ENCODE peak calls at places on chromosomes 3 and 15, in four cellular contexts. One of them, this sample, is unnamed. For H3K4me1 and H3K9me3, the result is how much of the 10 kb centered on the place peaks cover.

GRCh38 chr15:68700395-68701123 is 120.1 kb downstream of the ANP32A start:
- DNase-seq in esophagus muscularis mucosa: no peak
- DNase-seq in A549: no peak
- DNase-seq in psoas muscle: peak
- DNase-seq in this sample: no peak

GRCh38 chr15:70008697-70009285 is 88.9 kb downstream of the TLE3 start:
- DNase-seq in A549: no peak
- DNase-seq in esophagus muscularis mucosa: no peak
- DNase-seq in psoas muscle: no peak
- DNase-seq in this sample: no peak

GRCh38 chr3:48155122-48155521 is 33.1 kb downstream of the CDC25A start:
- DNase-seq in A549: peak
- DNase-seq in psoas muscle: no peak
- DNase-seq in esophagus muscularis mucosa: no peak
- DNase-seq in this sample: no peak

GRCh38 chr15:90865702-90866101 is 2.7 kb upstream of the FURIN start:
- DNase-seq in esophagus muscularis mucosa: no peak
- DNase-seq in A549: no peak
- DNase-seq in psoas muscle: no peak
- DNase-seq in this sample: no peak

GRCh38 chr3:29137601-29138000 is 143.3 kb upstream of the RBMS3 start:
- DNase-seq in A549: no peak
- DNase-seq in psoas muscle: no peak
- DNase-seq in esophagus muscularis mucosa: no peak
- DNase-seq in this sample: no peak

GRCh38 chr3:174397848-174398247 is 461.3 kb upstream of the NAALADL2 start:
- DNase-seq in A549: no peak
- DNase-seq in psoas muscle: no peak
- DNase-seq in esophagus muscularis mucosa: no peak
- DNase-seq in this sample: no peak

GRCh38 chr3:165544432-165544831 is 292.8 kb downstream of the BCHE start:
- DNase-seq in A549: no peak
- DNase-seq in esophagus muscularis mucosa: no peak
- DNase-seq in psoas muscle: no peak
- DNase-seq in this sample: no peak

GRCh38 chr15:76165951-76166350 is 106.2 kb downstream of the TMEM266 start:
- DNase-seq in A549: no peak
- DNase-seq in psoas muscle: no peak
- DNase-seq in esophagus muscularis mucosa: no peak
- DNase-seq in this sample: peak

GRCh38 chr3:151561878-151562277 is 101.0 kb upstream of the IGSF10 start:
- DNase-seq in psoas muscle: no peak
- DNase-seq in esophagus muscularis mucosa: no peak
- DNase-seq in A549: no peak
- DNase-seq in this sample: no peak

GRCh38 chr3:155560135-155560534 is 184.7 kb downstream of the PLCH1 start:
- DNase-seq in psoas muscle: no peak
- DNase-seq in esophagus muscularis mucosa: no peak
- DNase-seq in A549: no peak
- DNase-seq in this sample: no peak

GRCh38 chr15:64651573-64652260 is 123.7 kb downstream of the RBPMS2 start:
- DNase-seq in esophagus muscularis mucosa: no peak
- DNase-seq in psoas muscle: no peak
- DNase-seq in A549: no peak
- DNase-seq in this sample: no peak

GRCh38 chr3:40615110-40615915 is 90.6 kb downstream of the ZNF621 start:
- DNase-seq in psoas muscle: no peak
- DNase-seq in A549: no peak
- DNase-seq in esophagus muscularis mucosa: peak
- DNase-seq in this sample: no peak

GRCh38 chr3:171875923-171876412 is 32.8 kb downstream of the TMEM212 start:
- DNase-seq in esophagus muscularis mucosa: no peak
- DNase-seq in A549: no peak
- DNase-seq in psoas muscle: no peak
- DNase-seq in this sample: peak

GRCh38 chr3:82078246-82078645 is 316.8 kb upstream of the GBE1 start:
- DNase-seq in esophagus muscularis mucosa: no peak
- DNase-seq in psoas muscle: no peak
- DNase-seq in A549: no peak
- DNase-seq in this sample: no peak
- H3K4me1 ChIP-seq in esophagus muscularis mucosa: under half
- H3K4me1 ChIP-seq in psoas muscle: under half
- H3K4me1 ChIP-seq in A549: under half
- H3K4me1 ChIP-seq in this sample: under half

GRCh38 chr3:31402118-31402517 is 130.6 kb upstream of the STT3B start:
- DNase-seq in psoas muscle: no peak
- DNase-seq in esophagus muscularis mucosa: no peak
- DNase-seq in A549: no peak
- DNase-seq in this sample: no peak
- H3K27ac ChIP-seq in psoas muscle: no peak
- H3K27ac ChIP-seq in esophagus muscularis mucosa: no peak
- H3K27ac ChIP-seq in A549: no peak
- H3K27ac ChIP-seq in this sample: peak

GRCh38 chr3:123841476-123842238 is 42.5 kb downstream of the MYLK start:
- DNase-seq in A549: no peak
- DNase-seq in psoas muscle: no peak
- DNase-seq in esophagus muscularis mucosa: no peak
- DNase-seq in this sample: no peak
- H3K9me3 ChIP-seq in A549: under half
- H3K9me3 ChIP-seq in psoas muscle: under half
- H3K9me3 ChIP-seq in esophagus muscularis mucosa: under half
- H3K9me3 ChIP-seq in this sample: under half

DNA sequence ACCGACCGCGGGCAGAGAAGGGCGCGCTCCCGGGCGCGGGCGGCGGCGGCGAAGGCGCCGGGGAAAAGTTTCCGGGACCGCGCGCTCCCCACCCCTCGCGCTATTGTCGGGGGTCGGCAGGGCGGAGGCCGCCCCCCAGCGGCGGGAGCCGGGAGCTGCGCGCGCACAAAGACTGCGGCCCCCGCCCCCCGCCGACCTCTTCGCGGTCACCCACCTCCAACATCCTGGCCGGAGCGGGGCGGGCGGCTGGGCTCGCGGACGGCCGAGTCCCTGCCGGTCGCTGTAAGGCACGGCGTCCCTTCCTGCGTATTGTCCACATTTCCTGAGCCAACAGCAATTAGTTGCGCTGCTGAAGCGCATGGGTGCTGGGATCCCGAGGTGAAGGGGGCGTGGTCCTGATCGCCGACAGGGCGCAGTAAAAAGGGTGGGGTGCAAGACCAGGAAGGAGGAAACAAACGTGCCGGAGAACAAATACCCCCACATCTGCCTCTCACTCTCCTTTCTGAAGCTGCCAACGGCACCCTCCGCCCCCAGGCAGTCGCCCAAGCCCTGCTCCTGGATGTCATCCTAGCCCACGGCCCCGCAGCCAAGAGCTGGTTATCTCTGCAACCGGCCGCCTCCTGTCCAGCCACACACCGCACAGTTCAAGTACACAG is at the start of gene TMEM44:
- DNase-seq in psoas muscle: peak
- DNase-seq in A549: peak
- DNase-seq in esophagus muscularis mucosa: peak
- DNase-seq in this sample: peak
- H3K4me1 ChIP-seq in psoas muscle: under half
- H3K4me1 ChIP-seq in A549: under half
- H3K4me1 ChIP-seq in esophagus muscularis mucosa: under half
- H3K4me1 ChIP-seq in this sample: under half

GRCh38 chr15:67105065-67105951 is 39.9 kb downstream of the SMAD3 start:
- DNase-seq in psoas muscle: peak
- DNase-seq in A549: peak
- DNase-seq in esophagus muscularis mucosa: no peak
- DNase-seq in this sample: no peak
- H3K27ac ChIP-seq in psoas muscle: peak
- H3K27ac ChIP-seq in A549: peak
- H3K27ac ChIP-seq in esophagus muscularis mucosa: peak
- H3K27ac ChIP-seq in this sample: peak

DNA sequence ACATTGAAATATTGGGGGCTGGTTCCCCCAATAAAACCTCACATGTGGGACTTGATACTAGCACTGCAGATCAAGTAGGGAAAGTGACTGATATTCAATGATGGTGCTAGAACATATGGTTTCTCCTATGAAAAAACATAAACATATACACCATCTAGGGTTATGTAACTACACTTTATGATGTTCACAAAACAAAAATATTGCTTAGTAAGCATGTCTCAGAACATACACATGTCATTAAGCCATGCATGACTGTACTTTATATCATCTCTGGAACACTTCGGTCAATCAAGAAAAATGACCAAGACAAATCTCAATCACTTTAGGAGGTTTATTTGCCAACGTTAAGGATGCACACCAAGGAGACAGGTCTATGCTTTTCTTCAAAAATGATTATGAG is 57.4 kb downstream of the ZNF717 start:
- DNase-seq in psoas muscle: no peak
- DNase-seq in A549: no peak
- DNase-seq in esophagus muscularis mucosa: no peak
- DNase-seq in this sample: no peak
- H3K9me3 ChIP-seq in psoas muscle: half or more
- H3K9me3 ChIP-seq in A549: under half
- H3K9me3 ChIP-seq in esophagus muscularis mucosa: under half
- H3K9me3 ChIP-seq in this sample: half or more

GRCh38 chr3:56415672-56416071 is 52.6 kb downstream of the ERC2 start:
- DNase-seq in A549: no peak
- DNase-seq in psoas muscle: no peak
- DNase-seq in esophagus muscularis mucosa: no peak
- DNase-seq in this sample: no peak

GRCh38 chr3:56410576-56410975 is 57.7 kb downstream of the ERC2 start:
- DNase-seq in esophagus muscularis mucosa: no peak
- DNase-seq in A549: no peak
- DNase-seq in psoas muscle: no peak
- DNase-seq in this sample: no peak

GRCh38 chr3:56413911-56414310 is 54.4 kb downstream of the ERC2 start:
- DNase-seq in esophagus muscularis mucosa: no peak
- DNase-seq in A549: no peak
- DNase-seq in psoas muscle: no peak
- DNase-seq in this sample: no peak

GRCh38 chr3:56408761-56409196 is 59.5 kb downstream of the ERC2 start:
- DNase-seq in psoas muscle: no peak
- DNase-seq in A549: no peak
- DNase-seq in esophagus muscularis mucosa: no peak
- DNase-seq in this sample: peak

GRCh38 chr3:56411147-56411546 is 57.1 kb downstream of the ERC2 start:
- DNase-seq in esophagus muscularis mucosa: no peak
- DNase-seq in psoas muscle: no peak
- DNase-seq in A549: no peak
- DNase-seq in this sample: no peak
- H3K4me1 ChIP-seq in esophagus muscularis mucosa: under half
- H3K4me1 ChIP-seq in psoas muscle: under half
- H3K4me1 ChIP-seq in A549: under half
- H3K4me1 ChIP-seq in this sample: under half

DNA sequence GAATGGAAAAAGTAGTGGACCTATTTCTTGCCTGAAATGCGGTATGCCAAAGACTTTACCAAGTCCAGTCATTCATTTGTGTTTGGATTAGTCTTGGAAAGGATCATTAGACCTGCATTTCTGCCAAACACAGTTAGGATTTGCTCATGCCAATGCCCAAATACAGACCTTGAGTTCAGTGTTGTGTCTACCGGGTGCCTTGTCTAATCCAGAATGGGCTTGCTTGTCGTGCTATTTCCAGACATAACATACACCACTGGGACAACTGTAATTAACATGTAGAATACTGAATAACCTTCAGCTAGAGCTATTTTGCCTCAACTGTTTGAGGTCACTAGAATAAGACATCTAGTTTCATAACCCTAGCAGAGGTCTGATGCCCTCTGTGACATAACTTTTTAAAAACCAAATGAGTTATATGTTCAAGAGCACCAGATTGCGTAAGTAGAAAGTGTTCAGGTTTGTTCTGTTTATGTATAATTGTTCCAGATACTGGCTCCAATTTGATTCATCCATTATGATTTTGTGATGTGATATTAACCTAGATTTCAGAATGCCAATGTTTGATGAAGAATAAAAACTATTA is 145.3 kb upstream of the DPH6 start:
- DNase-seq in psoas muscle: no peak
- DNase-seq in A549: no peak
- DNase-seq in esophagus muscularis mucosa: no peak
- DNase-seq in this sample: no peak
- H3K27ac ChIP-seq in psoas muscle: peak
- H3K27ac ChIP-seq in A549: no peak
- H3K27ac ChIP-seq in esophagus muscularis mucosa: peak
- H3K27ac ChIP-seq in this sample: peak